ENCODE peak calls at places on chromosome 16, in ten cellular contexts. J is ELR; U is stimulated activated CD4-positive, alpha-beta T cell treated with anti-CD3 and anti-CD28 coated beads, Interleukin-4, amount 100 ng/mL, for 48 hours; G is MM.1S; H is testis; C is memory B cell; M is CD8-positive, alpha-beta memory T cell; P is Calu3; V is H54; Q is naive thymus-derived CD8-positive, alpha-beta T cell. K is an unnamed sample.

GRCh38 chr16:88383401-88384221 is 852 bp downstream of the ZNF469 start:
- DNase-seq in J (peak; percentile 65), U (no peak), G (no peak), H (peak; percentile 36), C (no peak), M (no peak), P (peak; percentile 67), V (no peak), Q (no peak), K (no peak)

GRCh38 chr16:72425571-72426341 is 253.8 kb upstream of the PMFBP1 start:
- DNase-seq in J (no peak), U (no peak), G (no peak), H (no peak), C (no peak), M (no peak), P (no peak), V (no peak), Q (no peak), K (no peak)

GRCh38 chr16:85461814-85462404 is 151.2 kb upstream of the GSE1 start:
- DNase-seq in J (peak; percentile 22), U (no peak), G (no peak), H (peak; percentile 61), C (no peak), M (no peak), P (no peak), V (peak; percentile 68), Q (no peak), K (no peak)

GRCh38 chr16:50531901-50532300 is 16.3 kb upstream of the NKD1 start:
- DNase-seq in J (no peak), U (no peak), G (no peak), H (no peak), C (no peak), M (no peak), P (no peak), V (no peak), Q (no peak), K (no peak)

GRCh38 chr16:85104821-85105391 is 7.4 kb downstream of the CIBAR2 start:
- DNase-seq in J (no peak), U (no peak), G (no peak), H (no peak), C (no peak), M (peak; percentile 65), P (no peak), V (no peak), Q (no peak), K (peak; percentile 79)

GRCh38 chr16:72875291-72876036 is 172.5 kb downstream of the ZFHX3 start:
- DNase-seq in J (no peak), U (no peak), G (no peak), H (no peak), C (no peak), M (no peak), P (peak; percentile 21), V (no peak), Q (no peak), K (no peak)

GRCh38 chr16:72198021-72198420 is 26.1 kb upstream of the PMFBP1 start:
- DNase-seq in J (peak; percentile 56), U (no peak), G (no peak), H (peak; percentile 81), C (no peak), M (no peak), P (no peak), V (no peak), Q (no peak), K (no peak)

GRCh38 chr16:57725077-57725953 is 10.3 kb upstream of the KATNB1 start:
- DNase-seq in J (no peak), U (no peak), G (no peak), H (no peak), C (no peak), M (no peak), P (no peak), V (no peak), Q (no peak), K (no peak)

GRCh38 chr16:47519037-47519436 is 57.9 kb downstream of the PHKB start:
- DNase-seq in J (peak; percentile 35), U (no peak), G (no peak), H (no peak), C (no peak), M (no peak), P (no peak), V (no peak), Q (no peak), K (no peak)

GRCh38 chr16:82631701-82632685 is 5.2 kb downstream of the CDH13 start:
- DNase-seq in J (peak; percentile 27), U (no peak), G (no peak), H (no peak), C (no peak), M (no peak), P (no peak), V (no peak), Q (no peak), K (no peak)

GRCh38 chr16:78503501-78504110 is 404.2 kb downstream of the WWOX start:
- DNase-seq in J (peak; percentile 2), U (peak; percentile 22), G (peak; percentile 16), H (peak; percentile 83), C (peak; percentile 33), M (peak; percentile 26), P (peak; percentile 53), V (peak; percentile 14), Q (no peak), K (peak; percentile 39)

GRCh38 chr16:31085371-31085770 is 3.4 kb downstream of the PRSS53 start:
- DNase-seq in J (peak; percentile 44), U (no peak), G (no peak), H (no peak), C (no peak), M (no peak), P (no peak), V (no peak), Q (no peak), K (no peak)

GRCh38 chr16:69691980-69692911 is 34.1 kb downstream of the NQO1 start:
- DNase-seq in J (peak; percentile 22), U (no peak), G (peak; percentile 77), H (no peak), C (no peak), M (no peak), P (no peak), V (no peak), Q (no peak), K (peak; percentile 35)

GRCh38 chr16:8571061-8571596 is 19.2 kb downstream of the TMEM114 start:
- DNase-seq in J (peak; percentile 17), U (no peak), G (no peak), H (no peak), C (no peak), M (no peak), P (peak; percentile 45), V (no peak), Q (no peak), K (no peak)

GRCh38 chr16:31333686-31334649 is 21.0 kb upstream of the ITGAX start:
- DNase-seq in J (peak; percentile 36), U (no peak), G (peak; percentile 15), H (peak; percentile 41), C (peak; percentile 41), M (peak; percentile 19), P (peak; percentile 64), V (no peak), Q (no peak), K (peak; percentile 51)

GRCh38 chr16:6863135-6863534 is 469.5 kb upstream of the RBFOX1 start:
- DNase-seq in J (no peak), U (no peak), G (no peak), H (no peak), C (no peak), M (no peak), P (no peak), V (no peak), Q (no peak), K (no peak)

GRCh38 chr16:89952551-89952950 is 4.0 kb downstream of the DEF8 start:
- DNase-seq in J (no peak), U (no peak), G (no peak), H (no peak), C (no peak), M (no peak), P (no peak), V (no peak), Q (no peak), K (no peak)

GRCh38 chr16:50308237-50308965 is 42.0 kb downstream of the ADCY7 start:
- DNase-seq in J (no peak), U (no peak), G (no peak), H (peak; percentile 13), C (no peak), M (no peak), P (no peak), V (no peak), Q (no peak), K (no peak)

GRCh38 chr16:65618931-65619330 is 497.1 kb upstream of the CDH11 start:
- DNase-seq in J (no peak), U (no peak), G (no peak), H (no peak), C (no peak), M (no peak), P (no peak), V (no peak), Q (no peak), K (no peak)

GRCh38 chr16:29745853-29746345 is at the start of gene C16orf54:
- DNase-seq in J (no peak), U (peak; percentile 72), G (peak; percentile 95), H (peak; percentile 27), C (peak; percentile 89), M (peak; percentile 98), P (no peak), V (no peak), Q (peak; percentile 81), K (no peak)

GRCh38 chr16:86578056-86578455 is 293 bp upstream of the FOXL1 start:
- DNase-seq in J (peak; percentile 92), U (no peak), G (no peak), H (no peak), C (no peak), M (no peak), P (no peak), V (no peak), Q (no peak), K (no peak)

GRCh38 chr16:76428858-76429257 is 151.7 kb downstream of the CNTNAP4 start:
- DNase-seq in J (no peak), U (no peak), G (no peak), H (no peak), C (no peak), M (no peak), P (peak; percentile 44), V (no peak), Q (no peak), K (no peak)

GRCh38 chr16:10362077-10362863 is 23.6 kb upstream of the ATF7IP2 start:
- DNase-seq in J (no peak), U (no peak), G (no peak), H (no peak), C (peak; percentile 11), M (no peak), P (no peak), V (no peak), Q (no peak), K (peak; percentile 63)

GRCh38 chr16:30699615-30700099 is 686 bp downstream of the SRCAP start:
- DNase-seq in J (no peak), U (no peak), G (no peak), H (no peak), C (no peak), M (no peak), P (peak; percentile 16), V (no peak), Q (no peak), K (no peak)

GRCh38 chr16:2912330-2913199 is 834 bp downstream of the FLYWCH1 start:
- DNase-seq in J (peak; percentile 58), U (no peak), G (peak; percentile 42), H (no peak), C (no peak), M (peak; percentile 27), P (peak; percentile 21), V (no peak), Q (no peak), K (peak; percentile 37)

GRCh38 chr16:75007443-75007842 is 8.6 kb downstream of the ZNRF1 start:
- DNase-seq in J (no peak), U (no peak), G (no peak), H (no peak), C (no peak), M (no peak), P (no peak), V (no peak), Q (no peak), K (no peak)

GRCh38 chr16:53864819-53865491 is 161.0 kb downstream of the FTO start:
- DNase-seq in J (peak; percentile 54), U (no peak), G (no peak), H (no peak), C (no peak), M (no peak), P (peak; percentile 5), V (no peak), Q (no peak), K (no peak)

K was measured in OCI-LY7.